ENCODE peak calls at places on chromosomes 3 and 15, in eight cellular contexts. H is RWPE1, D is fibroblast of lung, V is stomach, O is transverse colon, Z is uterus, G is H9, U is tibial artery. F is an unnamed sample.

GRCh38 chr3:122908251-122908650 is 113.4 kb downstream of the SLC49A4 start:
- DNase-seq in Z (no peak), G (no peak), U (no peak), D (no peak), O (no peak), H (no peak), V (no peak), F (no peak)

GRCh38 chr15:36484038-36484778 is 95.2 kb upstream of the CDIN1 start:
- DNase-seq in H (no peak), U (no peak), Z (no peak), G (no peak), V (no peak), D (peak), O (no peak), F (no peak)

GRCh38 chr15:100849021-100849831 is 30.4 kb upstream of the ALDH1A3 start:
- DNase-seq in V (peak), U (no peak), Z (peak), O (peak), D (peak), H (peak), G (no peak), F (peak)

GRCh38 chr15:25668236-25668635 is 194.9 kb downstream of the ATP10A start:
- DNase-seq in U (no peak), H (no peak), D (no peak), O (no peak), Z (no peak), G (no peak), V (no peak), F (no peak)

GRCh38 chr3:152865675-152866074 is 30.7 kb downstream of the P2RY1 start:
- DNase-seq in O (no peak), D (no peak), H (no peak), U (no peak), Z (no peak), V (no peak), G (no peak), F (no peak)

GRCh38 chr15:64688770-64689169 is 86.6 kb downstream of the RBPMS2 start:
- DNase-seq in D (no peak), O (no peak), G (no peak), V (no peak), H (no peak), Z (no peak), U (no peak), F (no peak)

GRCh38 chr3:42991369-42992315 is 12.5 kb downstream of the GASK1A start:
- DNase-seq in O (no peak), G (no peak), U (peak), D (peak), V (no peak), Z (peak), H (no peak), F (no peak)

GRCh38 chr15:58932791-58933310 is 628 bp downstream of the SLTM start:
- DNase-seq in V (peak), D (peak), H (peak), U (no peak), Z (no peak), G (no peak), O (no peak), F (no peak)

GRCh38 chr3:127812151-127812550 is 10.2 kb downstream of the MGLL start:
- DNase-seq in G (no peak), O (no peak), V (no peak), D (no peak), H (no peak), U (no peak), Z (no peak), F (no peak)

GRCh38 chr15:71752604-71753289 is 57.6 kb upstream of the NR2E3 start:
- DNase-seq in Z (no peak), G (peak), U (no peak), O (peak), D (peak), V (no peak), H (peak), F (no peak)

GRCh38 chr3:152623286-152623685 is 211.6 kb upstream of the P2RY1 start:
- DNase-seq in G (no peak), O (no peak), Z (no peak), V (no peak), H (no peak), D (no peak), U (no peak), F (no peak)

GRCh38 chr15:45148076-45149059 is 18.6 kb downstream of the DUOX1 start:
- DNase-seq in Z (no peak), G (no peak), U (no peak), D (no peak), O (no peak), H (peak), V (no peak), F (no peak)

GRCh38 chr15:68696532-68697363 is 118.0 kb downstream of the CORO2B start:
- DNase-seq in G (no peak), U (no peak), O (no peak), D (no peak), H (peak), V (no peak), Z (no peak), F (no peak)

GRCh38 chr3:197003461-197004385 is 25.9 kb downstream of the MELTF start:
- DNase-seq in G (peak), U (no peak), V (peak), D (no peak), H (peak), Z (peak), O (peak), F (no peak)

GRCh38 chr15:66749841-66750575 is 48.0 kb downstream of the SMAD6 start:
- DNase-seq in Z (no peak), D (peak), O (no peak), U (no peak), H (no peak), V (peak), G (no peak), F (no peak)

GRCh38 chr3:143124683-143125520 is 5.3 kb downstream of the CHST2 start:
- DNase-seq in V (no peak), Z (no peak), O (no peak), G (no peak), U (no peak), H (no peak), D (no peak), F (no peak)

GRCh38 chr3:43256714-43257461 is 29.5 kb upstream of the SNRK start:
- DNase-seq in H (no peak), Z (no peak), V (no peak), G (no peak), U (no peak), O (no peak), D (no peak), F (no peak)

GRCh38 chr3:48999085-48999858 is 7.9 kb upstream of the WDR6 start:
- DNase-seq in Z (no peak), O (no peak), H (no peak), U (no peak), G (no peak), V (no peak), D (no peak), F (no peak)

GRCh38 chr3:123406598-123406997 is 42.3 kb downstream of the ADCY5 start:
- DNase-seq in O (peak), U (peak), Z (peak), G (no peak), D (no peak), H (no peak), V (peak), F (no peak)

GRCh38 chr15:61951949-61952348 is 108.3 kb downstream of the VPS13C start:
- DNase-seq in G (no peak), D (peak), O (no peak), U (no peak), V (peak), H (no peak), Z (no peak), F (no peak)

GRCh38 chr3:185075547-185075946 is 77.3 kb downstream of the C3orf70 start:
- DNase-seq in H (no peak), U (no peak), Z (no peak), G (no peak), V (no peak), D (no peak), O (no peak), F (no peak)

GRCh38 chr15:75947117-75947516 is 43.4 kb downstream of the FBXO22 start:
- DNase-seq in O (no peak), U (no peak), D (peak), G (no peak), H (peak), Z (no peak), V (no peak), F (no peak)

GRCh38 chr3:128482175-128482856 is 10.7 kb downstream of the GATA2 start:
- DNase-seq in H (no peak), O (no peak), Z (peak), D (peak), G (no peak), V (no peak), U (no peak), F (no peak)

GRCh38 chr15:74614744-74615312 is 808 bp upstream of the CLK3 start:
- DNase-seq in U (peak), Z (no peak), O (peak), H (no peak), D (peak), G (peak), V (peak), F (peak)

GRCh38 chr15:31300208-31300661 is 26.4 kb upstream of the KLF13 start:
- DNase-seq in V (no peak), D (no peak), H (no peak), Z (no peak), O (no peak), U (no peak), G (no peak), F (no peak)

GRCh38 chr3:56413911-56414310 is 54.4 kb downstream of the ERC2 start:
- DNase-seq in D (no peak), G (no peak), H (no peak), U (no peak), O (no peak), V (no peak), Z (no peak), F (no peak)

GRCh38 chr15:70419046-70419445 is 321.3 kb upstream of the TLE3 start:
- DNase-seq in H (no peak), U (no peak), Z (no peak), V (no peak), D (no peak), O (no peak), G (no peak), F (no peak)

DNA sequence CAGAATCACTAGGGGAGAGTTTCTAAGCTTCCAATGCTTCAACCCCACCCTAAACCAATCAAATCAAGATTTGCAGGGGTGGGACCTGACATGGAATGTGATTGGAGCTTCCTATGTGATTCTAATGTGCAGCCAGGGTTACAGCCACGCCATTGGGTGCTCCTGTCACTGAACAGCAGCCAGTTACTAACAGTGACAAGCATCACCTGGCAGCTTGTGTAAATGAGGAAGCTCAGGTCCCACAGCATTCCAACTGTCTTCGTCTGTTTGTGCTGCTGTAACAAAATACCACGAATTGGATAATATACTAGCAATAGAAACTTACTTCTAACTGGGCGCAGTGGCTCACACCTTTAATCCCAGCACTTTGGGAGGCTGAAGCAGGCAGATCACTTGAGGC is 294.9 kb downstream of the SHQ1 start:
- DNase-seq in G (no peak), Z (no peak), U (no peak), H (no peak), O (no peak), V (no peak), D (no peak), F (no peak)
- H3K27ac ChIP-seq in G (no peak), Z (no peak), U (no peak), H (no peak), O (no peak), V (no peak), D (no peak), F (no peak)

GRCh38 chr15:49826640-49827281 is 205.9 kb downstream of the DTWD1 start:
- DNase-seq in V (no peak), G (no peak), D (no peak), U (no peak), O (no peak), Z (no peak), H (no peak), F (no peak)

GRCh38 chr15:49831206-49831965 is 210.5 kb downstream of the DTWD1 start:
- DNase-seq in G (no peak), D (peak), O (no peak), Z (peak), V (no peak), H (peak), U (peak), F (no peak)

GRCh38 chr15:49827311-49827710 is 206.5 kb downstream of the DTWD1 start:
- DNase-seq in O (no peak), G (no peak), H (no peak), D (no peak), V (no peak), U (no peak), Z (peak), F (no peak)

GRCh38 chr15:49830411-49830810 is 209.6 kb downstream of the DTWD1 start:
- DNase-seq in H (no peak), D (no peak), G (no peak), U (no peak), O (no peak), Z (no peak), V (no peak), F (no peak)

DNA sequence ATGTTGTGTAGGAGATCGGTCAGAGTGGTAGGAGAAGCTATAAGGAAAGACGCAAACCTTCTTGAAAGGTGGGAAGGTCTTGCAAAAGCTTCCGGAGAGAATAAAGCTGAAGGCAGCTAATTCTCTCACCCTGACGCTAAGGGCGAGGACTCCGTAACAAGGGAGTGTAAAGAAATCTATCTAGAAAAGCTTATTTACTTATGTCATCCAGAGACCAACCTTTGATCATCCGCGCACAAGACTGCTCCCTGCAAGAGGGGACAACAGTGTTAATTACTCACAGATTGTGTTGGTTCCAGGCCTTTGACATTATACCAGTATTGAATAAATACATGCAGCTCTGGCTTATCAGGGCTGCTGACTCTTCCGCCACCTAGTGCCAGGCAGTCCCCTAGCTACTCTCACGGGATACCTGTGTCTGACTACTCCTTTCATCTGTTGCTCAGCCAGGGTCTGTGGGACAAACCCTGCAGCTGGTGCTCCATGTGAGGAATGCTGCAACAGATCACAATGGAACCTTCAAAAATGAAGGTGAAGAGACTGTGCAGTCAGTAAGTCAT is 211.7 kb downstream of the DTWD1 start:
- DNase-seq in H (no peak), D (peak), U (no peak), Z (no peak), G (peak), V (no peak), O (peak), F (no peak)
- H3K27ac ChIP-seq in H (no peak), D (peak), U (no peak), Z (no peak), G (no peak), V (no peak), O (no peak), F (no peak)

GRCh38 chr3:108661699-108662098 is 72.2 kb downstream of the DZIP3 start:
- DNase-seq in U (no peak), O (no peak), Z (no peak), V (no peak), G (no peak), H (no peak), D (no peak), F (no peak)
- H3K27ac ChIP-seq in U (no peak), O (no peak), Z (no peak), V (no peak), G (no peak), H (no peak), D (no peak), F (no peak)

DNA sequence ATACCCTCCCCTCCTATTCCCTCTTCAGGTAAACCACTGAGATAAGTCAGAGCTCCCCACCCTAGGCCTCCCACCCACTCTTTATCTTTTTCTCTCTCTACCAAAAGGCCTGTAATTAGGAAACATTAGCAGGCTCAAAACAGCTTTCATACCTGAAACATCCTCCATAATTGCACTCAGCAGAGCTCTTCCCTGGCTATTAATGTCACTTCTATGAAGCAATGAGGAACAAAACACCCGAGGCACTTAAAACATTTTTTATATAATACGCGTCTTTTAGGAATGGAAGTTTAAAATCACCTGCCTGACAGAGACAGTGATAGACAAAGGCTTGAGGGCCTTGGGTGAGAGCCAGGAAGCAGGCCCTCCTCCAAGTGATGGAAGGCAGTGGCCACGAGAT is 138.9 kb downstream of the EPHB1 start:
- DNase-seq in V (no peak), U (no peak), Z (no peak), O (no peak), G (no peak), H (no peak), D (no peak), F (no peak)
- H3K27ac ChIP-seq in V (no peak), U (no peak), Z (no peak), O (no peak), G (no peak), H (no peak), D (no peak), F (no peak)

GRCh38 chr3:30696901-30697300 is 90.5 kb downstream of the TGFBR2 start:
- DNase-seq in Z (no peak), U (no peak), O (no peak), G (no peak), H (no peak), D (no peak), V (no peak), F (no peak)

GRCh38 chr3:30700702-30701321 is 94.4 kb downstream of the TGFBR2 start:
- DNase-seq in Z (no peak), D (no peak), H (no peak), G (no peak), V (no peak), U (no peak), O (no peak), F (no peak)

GRCh38 chr3:30699927-30700326 is 93.5 kb downstream of the TGFBR2 start:
- DNase-seq in U (no peak), Z (no peak), V (no peak), O (no peak), H (no peak), G (no peak), D (no peak), F (no peak)

GRCh38 chr3:30696403-30696819 is 90.0 kb downstream of the TGFBR2 start:
- DNase-seq in D (no peak), H (no peak), Z (no peak), V (no peak), G (no peak), O (no peak), U (no peak), F (no peak)

GRCh38 chr3:30698549-30698948 is 92.1 kb downstream of the TGFBR2 start:
- DNase-seq in O (no peak), H (no peak), G (no peak), D (no peak), V (no peak), Z (no peak), U (no peak), F (no peak)
- H3K27ac ChIP-seq in O (no peak), H (no peak), G (no peak), D (no peak), V (no peak), Z (no peak), U (no peak), F (no peak)

GRCh38 chr15:99732711-99733267 is 448 bp downstream of the LYSMD4 start:
- DNase-seq in V (peak), H (peak), D (no peak), O (no peak), U (peak), G (no peak), Z (peak), F (no peak)

GRCh38 chr15:99734575-99734974 is 1.3 kb upstream of the LYSMD4 start:
- DNase-seq in G (no peak), U (no peak), H (no peak), V (no peak), Z (no peak), O (no peak), D (no peak), F (no peak)

GRCh38 chr15:99731336-99732267 is 1.6 kb downstream of the LYSMD4 start:
- DNase-seq in H (no peak), G (peak), O (no peak), U (no peak), V (peak), Z (no peak), D (no peak), F (no peak)

GRCh38 chr15:99732268-99732641 is 982 bp downstream of the LYSMD4 start:
- DNase-seq in O (no peak), U (no peak), Z (no peak), H (no peak), D (peak), V (no peak), G (no peak), F (no peak)

GRCh38 chr15:99733268-99734039 is at the start of gene LYSMD4:
- DNase-seq in D (peak), U (peak), G (peak), Z (peak), V (peak), O (peak), H (peak), F (peak)
- H3K27ac ChIP-seq in D (peak), U (peak), G (peak), Z (peak), V (peak), O (peak), H (peak), F (peak)

DNA sequence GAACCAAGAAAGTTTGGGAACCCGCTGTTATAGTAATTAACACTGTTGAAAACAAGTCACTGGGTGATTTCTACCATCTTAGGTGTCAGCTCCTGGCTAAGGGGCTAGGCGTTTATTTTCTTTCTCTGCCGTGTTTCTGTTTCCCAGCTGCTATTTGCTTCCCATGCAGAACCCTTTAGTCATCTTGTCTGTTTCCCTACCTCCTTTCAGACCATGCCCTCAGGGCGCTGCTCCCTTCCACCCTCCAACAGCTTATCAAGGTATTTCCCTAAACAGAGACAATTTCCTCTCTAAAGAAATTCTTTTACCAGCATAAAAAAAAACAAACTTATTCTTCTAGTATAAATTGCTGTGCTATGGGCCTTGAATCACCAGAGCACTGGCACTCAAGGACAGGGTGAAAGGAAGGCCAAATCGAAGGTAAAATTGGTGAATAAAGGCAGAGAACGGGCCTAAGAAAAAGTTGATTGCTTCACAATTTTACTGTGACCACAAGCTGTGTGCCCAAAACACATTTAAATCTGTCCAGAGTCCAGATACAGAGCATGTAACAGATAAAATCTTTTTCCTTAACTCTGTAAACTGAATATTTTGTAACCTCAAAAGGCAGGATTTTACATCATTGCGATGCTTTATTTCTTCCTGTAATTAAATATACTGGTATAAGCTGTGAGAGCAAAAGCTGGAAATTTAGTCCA is 319.2 kb downstream of the ZNF621 start:
- DNase-seq in U (no peak), O (no peak), D (no peak), H (peak), V (no peak), Z (no peak), G (peak), F (no peak)
- H3K27ac ChIP-seq in U (no peak), O (no peak), D (no peak), H (no peak), V (no peak), Z (peak), G (no peak), F (no peak)

GRCh38 chr3:69607466-69608035 is 131.7 kb upstream of the MITF start:
- DNase-seq in Z (no peak), D (no peak), G (no peak), H (no peak), O (no peak), U (no peak), V (no peak), F (no peak)
- H3K27ac ChIP-seq in Z (no peak), D (no peak), G (no peak), H (no peak), O (no peak), U (no peak), V (no peak), F (no peak)

GRCh38 chr15:41925209-41925608 is 31.4 kb upstream of the SPTBN5 start:
- DNase-seq in H (no peak), V (no peak), D (no peak), U (no peak), O (no peak), G (no peak), Z (no peak), F (no peak)
- H3K27ac ChIP-seq in H (no peak), V (no peak), D (no peak), U (peak), O (no peak), G (no peak), Z (peak), F (no peak)